ENCODE peak calls at places on chromosomes 7 and 10, in ten cellular contexts. W, S, Y, I, M, T, P, O, Z and F are unnamed samples.

GRCh38 chr10:131865223-131865917 is 35.4 kb upstream of the PPP2R2D start:
- DNase-seq in W (no peak), S (no peak), Y (no peak), I (no peak), M (peak; percentile 11), T (no peak), P (no peak), O (no peak), Z (no peak), F (no peak)

GRCh38 chr10:65769828-65770227 is 1156.0 kb upstream of the LRRTM3 start:
- DNase-seq in W (no peak), S (no peak), Y (no peak), I (no peak), M (no peak), T (no peak), P (no peak), O (no peak), Z (no peak), F (no peak)

GRCh38 chr7:76122516-76123239 is 74.8 kb downstream of the MDH2 start:
- DNase-seq in W (no peak), S (no peak), Y (no peak), I (no peak), M (no peak), T (no peak), P (peak; percentile 62), O (no peak), Z (no peak), F (no peak)

GRCh38 chr10:100881552-100882250 is 31.1 kb upstream of the SLF2 start:
- DNase-seq in W (no peak), S (no peak), Y (no peak), I (no peak), M (no peak), T (no peak), P (no peak), O (no peak), Z (no peak), F (no peak)

GRCh38 chr10:23198940-23199767 is 7.0 kb downstream of the PTF1A start:
- DNase-seq in W (no peak), S (no peak), Y (no peak), I (no peak), M (no peak), T (no peak), P (no peak), O (no peak), Z (no peak), F (no peak)

GRCh38 chr7:17989546-17989945 is 38.1 kb downstream of the PRPS1L1 start:
- DNase-seq in W (no peak), S (no peak), Y (peak; percentile 52), I (no peak), M (no peak), T (no peak), P (no peak), O (no peak), Z (no peak), F (no peak)

GRCh38 chr10:99695761-99696160 is 36.2 kb downstream of the COX15 start:
- DNase-seq in W (no peak), S (no peak), Y (no peak), I (no peak), M (no peak), T (no peak), P (no peak), O (no peak), Z (no peak), F (no peak)

GRCh38 chr7:130988443-130988842 is 254.4 kb upstream of the KLF14 start:
- DNase-seq in W (no peak), S (no peak), Y (no peak), I (no peak), M (no peak), T (no peak), P (no peak), O (peak; percentile 46), Z (peak; percentile 52), F (no peak)

GRCh38 chr10:122864901-122865300 is 14.5 kb downstream of the FAM24B start:
- DNase-seq in W (no peak), S (no peak), Y (no peak), I (no peak), M (no peak), T (no peak), P (no peak), O (no peak), Z (no peak), F (no peak)

GRCh38 chr7:101823086-101823485 is 5.7 kb downstream of the CUX1 start:
- DNase-seq in W (no peak), S (no peak), Y (no peak), I (no peak), M (no peak), T (no peak), P (no peak), O (no peak), Z (no peak), F (no peak)

GRCh38 chr7:29811597-29811996 is 5.3 kb downstream of the WIPF3 start:
- DNase-seq in W (no peak), S (no peak), Y (no peak), I (no peak), M (no peak), T (no peak), P (no peak), O (no peak), Z (no peak), F (no peak)

GRCh38 chr10:82815680-82816079 is 940.7 kb downstream of the NRG3 start:
- DNase-seq in W (no peak), S (no peak), Y (no peak), I (no peak), M (no peak), T (no peak), P (no peak), O (no peak), Z (no peak), F (no peak)

GRCh38 chr7:124671976-124672375 is 93.6 kb downstream of the GPR37 start:
- DNase-seq in W (no peak), S (no peak), Y (no peak), I (no peak), M (no peak), T (no peak), P (no peak), O (no peak), Z (no peak), F (no peak)

GRCh38 chr10:123463176-123463575 is 203.0 kb upstream of the GPR26 start:
- DNase-seq in W (no peak), S (no peak), Y (no peak), I (no peak), M (no peak), T (no peak), P (no peak), O (no peak), Z (no peak), F (no peak)

GRCh38 chr7:4692055-4692454 is 10.0 kb downstream of the FOXK1 start:
- DNase-seq in W (no peak), S (no peak), Y (no peak), I (no peak), M (no peak), T (no peak), P (no peak), O (no peak), Z (no peak), F (no peak)

GRCh38 chr7:54946764-54947163 is 72.1 kb upstream of the EGFR start:
- DNase-seq in W (no peak), S (no peak), Y (no peak), I (no peak), M (no peak), T (no peak), P (no peak), O (no peak), Z (no peak), F (no peak)

GRCh38 chr10:123069271-123069670 is 60.5 kb downstream of the ACADSB start:
- DNase-seq in W (no peak), S (no peak), Y (no peak), I (no peak), M (no peak), T (no peak), P (no peak), O (no peak), Z (peak; percentile 35), F (no peak)

GRCh38 chr7:50159154-50159553 is 66.1 kb upstream of the ZPBP start:
- DNase-seq in W (no peak), S (no peak), Y (no peak), I (no peak), M (no peak), T (no peak), P (no peak), O (no peak), Z (no peak), F (no peak)